ENCODE peak calls at places on chromosome 5, in six cellular contexts. E is CD8-positive, alpha-beta T cell; P is hepatocyte; A is tibial artery; S is suprapubic skin; Z is CD4-positive, alpha-beta memory T cell. Y is an unnamed sample.

GRCh38 chr5:168047043-168047668 is 244.3 kb upstream of the WWC1 start:
- DNase-seq in E (no peak), S (no peak), P (peak; percentile 70), A (no peak), Z (no peak), Y (peak; percentile 38)

GRCh38 chr5:68565427-68565826 is 349.9 kb downstream of the PIK3R1 start:
- DNase-seq in E (no peak), S (no peak), Z (no peak), A (no peak), P (no peak), Y (no peak)

GRCh38 chr5:140165101-140165920 is 9.7 kb upstream of the CYSTM1 start:
- DNase-seq in S (peak; percentile 16), E (no peak), A (peak; percentile 57), Z (no peak), P (no peak), Y (peak; percentile 55)

GRCh38 chr5:68533571-68534051 is 318.1 kb downstream of the PIK3R1 start:
- DNase-seq in P (no peak), S (no peak), Z (no peak), A (no peak), E (no peak), Y (no peak)

GRCh38 chr5:114857951-114858401 is 311.7 kb downstream of the TRIM36 start:
- DNase-seq in E (no peak), A (no peak), Z (no peak), S (no peak), P (no peak), Y (no peak)

GRCh38 chr5:132947661-132948060 is 15.8 kb downstream of the AFF4 start:
- DNase-seq in S (no peak), P (no peak), E (no peak), A (no peak), Z (no peak), Y (no peak)

GRCh38 chr5:158198636-158199035 is 339.7 kb upstream of the CLINT1 start:
- DNase-seq in Z (no peak), E (no peak), S (no peak), P (no peak), A (no peak), Y (no peak)

GRCh38 chr5:16617272-16617973 is 626 bp upstream of the RETREG1 start:
- DNase-seq in E (peak; percentile 78), A (no peak), P (peak; percentile 48), S (no peak), Z (peak; percentile 59), Y (no peak)

GRCh38 chr5:81247441-81247972 is 14.4 kb downstream of the CKMT2 start:
- DNase-seq in S (no peak), P (no peak), Z (no peak), A (no peak), E (no peak), Y (no peak)

GRCh38 chr5:69368458-69369368 is 607 bp downstream of the AK6 start:
- DNase-seq in A (no peak), E (no peak), P (peak; percentile 43), Z (peak; percentile 31), S (no peak), Y (no peak)

GRCh38 chr5:33362915-33363314 is 77.8 kb upstream of the TARS1 start:
- DNase-seq in A (no peak), E (no peak), S (no peak), P (no peak), Z (no peak), Y (no peak)

GRCh38 chr5:142900926-142901325 is 130.7 kb downstream of the ARHGAP26 start:
- DNase-seq in A (no peak), P (peak; percentile 38), S (no peak), Z (no peak), E (no peak), Y (no peak)

GRCh38 chr5:158679221-158679641 is 420.5 kb downstream of the EBF1 start:
- DNase-seq in A (no peak), P (no peak), Z (no peak), E (no peak), S (no peak), Y (no peak)

GRCh38 chr5:102600964-102601363 is 102.2 kb upstream of the SLCO6A1 start:
- DNase-seq in A (no peak), P (no peak), Z (no peak), S (no peak), E (no peak), Y (no peak)

GRCh38 chr5:25516136-25516535 is 871.4 kb upstream of the CDH10 start:
- DNase-seq in A (no peak), P (no peak), S (no peak), E (no peak), Z (no peak), Y (no peak)

GRCh38 chr5:62132279-62132678 is 173.7 kb upstream of the KIF2A start:
- DNase-seq in P (no peak), S (no peak), E (no peak), A (no peak), Z (no peak), Y (no peak)

GRCh38 chr5:138606378-138606777 is 31.2 kb upstream of the HSPA9 start:
- DNase-seq in E (no peak), S (peak; percentile 60), P (no peak), Z (no peak), A (peak; percentile 17), Y (no peak)

GRCh38 chr5:45695680-45696093 is 493 bp downstream of the HCN1 start:
- DNase-seq in S (no peak), E (no peak), A (no peak), Z (no peak), P (no peak), Y (no peak)

GRCh38 chr5:5497132-5497748 is 74.8 kb downstream of the ICE1 start:
- DNase-seq in S (no peak), A (peak; percentile 72), P (peak; percentile 80), Z (peak; percentile 26), E (no peak), Y (peak; percentile 48)

GRCh38 chr5:25963251-25964008 is 1075.0 kb downstream of the CDH9 start:
- DNase-seq in Z (no peak), P (no peak), S (no peak), E (no peak), A (no peak), Y (no peak)

GRCh38 chr5:83556190-83556589 is 84.6 kb downstream of the VCAN start:
- DNase-seq in E (no peak), A (no peak), P (no peak), Z (no peak), S (no peak), Y (no peak)

GRCh38 chr5:84381501-84382362 is 2.9 kb downstream of the EDIL3 start:
- DNase-seq in S (no peak), A (no peak), Z (no peak), E (no peak), P (peak; percentile 11), Y (no peak)

GRCh38 chr5:84181093-84181492 is 203.6 kb downstream of the EDIL3 start:
- DNase-seq in P (no peak), E (no peak), A (no peak), Z (no peak), S (no peak), Y (no peak)

GRCh38 chr5:107743357-107744000 is 72.7 kb upstream of the EFNA5 start:
- DNase-seq in S (no peak), E (no peak), P (no peak), Z (no peak), A (no peak), Y (no peak)

GRCh38 chr5:30981576-30981975 is 211.9 kb upstream of the CDH6 start:
- DNase-seq in A (no peak), Z (no peak), S (no peak), E (no peak), P (no peak), Y (no peak)

GRCh38 chr5:4879693-4880303 is 260.3 kb upstream of the ADAMTS16 start:
- DNase-seq in E (no peak), Z (no peak), P (peak; percentile 84), A (peak; percentile 74), S (no peak), Y (peak; percentile 77)

GRCh38 chr5:59034498-59035186 is 451.8 kb downstream of the RAB3C start:
- DNase-seq in Z (peak; percentile 57), E (no peak), A (no peak), P (peak; percentile 63), S (no peak), Y (no peak)

GRCh38 chr5:151186052-151186451 is 28.5 kb upstream of the ANXA6 start:
- DNase-seq in S (peak; percentile 34), Z (no peak), A (no peak), P (no peak), E (no peak), Y (no peak)
- H3K36me3 ChIP-seq in S (no peaks in the 10 kb centered on the region), Z (peaks cover 72% of the 10 kb centered on the region), A (peaks cover 17% of the 10 kb centered on the region), P (no peaks in the 10 kb centered on the region), E (peaks cover 71% of the 10 kb centered on the region), Y (peaks cover 10% of the 10 kb centered on the region)

DNA sequence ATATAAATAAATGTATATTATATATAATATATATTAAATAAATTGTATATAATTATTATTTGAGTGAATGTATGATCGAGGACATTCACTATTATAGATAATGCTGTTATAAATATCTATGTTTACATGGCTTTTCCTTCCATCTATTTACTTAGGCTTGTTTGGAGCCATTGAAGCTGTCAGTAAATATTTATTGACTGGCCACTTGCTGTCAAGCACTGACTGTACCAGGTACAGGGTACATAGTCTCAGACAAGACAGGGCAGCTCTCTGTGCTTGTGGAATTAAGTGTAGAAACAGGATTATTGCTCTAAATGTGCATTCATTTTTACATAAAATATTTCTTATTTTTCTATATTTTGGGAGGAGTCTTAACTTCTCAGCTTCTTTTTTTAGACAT is 16.4 kb downstream of the FAXDC2 start:
- DNase-seq in A (no peak), P (no peak), Z (no peak), S (no peak), E (no peak), Y (no peak)
- H3K36me3 ChIP-seq in A (peaks cover 37% of the 10 kb centered on the region), P (no peaks in the 10 kb centered on the region), Z (no peaks in the 10 kb centered on the region), S (peaks cover 43% of the 10 kb centered on the region), E (no peaks in the 10 kb centered on the region), Y (peaks cover 21% of the 10 kb centered on the region)

GRCh38 chr5:14488697-14489096 is 92.9 kb upstream of the OTULINL start:
- DNase-seq in P (no peak), A (no peak), S (no peak), Z (no peak), E (no peak), Y (no peak)
- H3K36me3 ChIP-seq in P (no peaks in the 10 kb centered on the region), A (peaks cover 65% of the 10 kb centered on the region), S (peaks cover 84% of the 10 kb centered on the region), Z (no peaks in the 10 kb centered on the region), E (no peaks in the 10 kb centered on the region), Y (peaks cover 55% of the 10 kb centered on the region)

GRCh38 chr5:71460693-71461092 is 5.2 kb downstream of the BDP1 start:
- DNase-seq in Z (no peak), A (no peak), E (no peak), S (no peak), P (no peak), Y (no peak)
- H3K36me3 ChIP-seq in Z (peaks cover 41% of the 10 kb centered on the region), A (peaks cover 48% of the 10 kb centered on the region), E (peaks cover 30% of the 10 kb centered on the region), S (peaks cover 72% of the 10 kb centered on the region), P (no peaks in the 10 kb centered on the region), Y (peaks cover 45% of the 10 kb centered on the region)

GRCh38 chr5:135236951-135237791 is 161.9 kb downstream of the MACROH2A1 start:
- DNase-seq in A (peak; percentile 63), S (peak; percentile 72), E (peak; percentile 35), Z (no peak), P (no peak), Y (no peak)
- H3K36me3 ChIP-seq in A (no peaks in the 10 kb centered on the region), S (no peaks in the 10 kb centered on the region), E (no peaks in the 10 kb centered on the region), Z (no peaks in the 10 kb centered on the region), P (no peaks in the 10 kb centered on the region), Y (no peaks in the 10 kb centered on the region)

DNA sequence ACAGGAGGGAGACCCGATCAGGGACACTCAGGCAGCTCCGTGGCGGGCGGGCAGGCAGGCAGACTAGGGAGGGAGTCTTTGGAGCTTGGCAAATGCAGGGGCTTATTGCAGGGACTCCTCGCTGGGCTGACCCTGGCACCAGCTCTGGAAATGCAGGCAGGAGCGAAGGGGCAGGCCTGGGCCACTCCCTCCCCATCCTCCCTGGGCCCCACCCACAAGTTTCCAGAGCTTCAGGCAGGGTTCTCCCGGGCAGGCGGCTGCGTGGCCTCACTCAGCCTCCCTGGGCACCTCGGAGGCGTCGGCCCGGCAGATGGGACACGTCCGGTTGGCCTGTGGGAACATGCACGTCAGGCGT is 8.5 kb downstream of the RNF44 start:
- DNase-seq in S (no peak), Z (no peak), E (no peak), P (no peak), A (no peak), Y (no peak)
- H3K36me3 ChIP-seq in S (peaks cover 52% of the 10 kb centered on the region), Z (peaks cover 33% of the 10 kb centered on the region), E (peaks cover 35% of the 10 kb centered on the region), P (no peaks in the 10 kb centered on the region), A (peaks cover 47% of the 10 kb centered on the region), Y (peaks cover 46% of the 10 kb centered on the region)